ENCODE peak calls at places on chromosome 21, in four cellular contexts. C, D, L and Q are unnamed samples.

GRCh38 chr21:29290245-29290644 is 8.5 kb upstream of the BACH1 start:
- DNase-seq in C (no peak), D (no peak), L (no peak), Q (no peak)

GRCh38 chr21:35428927-35429326 is 379.8 kb upstream of the RUNX1 start:
- DNase-seq in C (no peak), D (no peak), L (no peak), Q (no peak)

GRCh38 chr21:37072239-37072987 is 458 bp downstream of the PIGP start:
- DNase-seq in C (no peak), D (peak; percentile 82), L (peak; percentile 77), Q (peak; percentile 65)

GRCh38 chr21:16176570-16176969 is 446.8 kb downstream of the USP25 start:
- DNase-seq in C (no peak), D (no peak), L (peak; percentile 5), Q (no peak)

GRCh38 chr21:26123012-26123411 is 47.6 kb downstream of the APP start:
- DNase-seq in C (no peak), D (no peak), L (peak; percentile 13), Q (no peak)

GRCh38 chr21:17829472-17829871 is 10.3 kb upstream of the C21orf91 start:
- DNase-seq in C (no peak), D (peak; percentile 49), L (peak; percentile 14), Q (no peak)

GRCh38 chr21:39525129-39525528 is 73.4 kb downstream of the SH3BGR start:
- DNase-seq in C (no peak), D (no peak), L (no peak), Q (no peak)

GRCh38 chr21:44845418-44846200 is 27.7 kb upstream of the SUMO3 start:
- DNase-seq in C (no peak), D (peak; percentile 82), L (peak; percentile 77), Q (peak; percentile 73)

GRCh38 chr21:46128106-46128982 is 27.0 kb downstream of the FTCD start:
- DNase-seq in C (no peak), D (no peak), L (no peak), Q (peak; percentile 37)

GRCh38 chr21:27104749-27105439 is 138.0 kb upstream of the ADAMTS5 start:
- DNase-seq in C (no peak), D (peak; percentile 26), L (peak; percentile 25), Q (no peak)

GRCh38 chr21:41548781-41549180 is 40.8 kb upstream of the TMPRSS2 start:
- DNase-seq in C (no peak), D (no peak), L (no peak), Q (no peak)